ENCODE peak calls at places on chromosomes 7 and 10, in seven cellular contexts. O is mesenteric fat pad, P is RWPE1, U is endodermal cell, K is amygdala, N is hippocampal formation, V is lower lobe of right lung. A is an unnamed sample.

GRCh38 chr7:128738570-128739047 is 550 bp upstream of the CALU start:
- DNase-seq in V (no peak), N (peak; percentile 42), U (no peak), P (no peak), O (no peak), K (no peak), A (no peak)

GRCh38 chr10:131858583-131859340 is 42.0 kb upstream of the PPP2R2D start:
- DNase-seq in V (peak; percentile 41), U (peak; percentile 42), N (no peak), K (no peak), O (peak; percentile 81), P (no peak), A (no peak)

GRCh38 chr10:110834622-110835219 is 37.0 kb upstream of the PDCD4 start:
- DNase-seq in P (no peak), K (no peak), U (peak; percentile 75), N (no peak), O (no peak), V (no peak), A (no peak)

GRCh38 chr7:47806701-47807103 is 141.6 kb downstream of the PKD1L1 start:
- DNase-seq in V (peak; percentile 73), N (no peak), P (no peak), U (no peak), O (no peak), K (no peak), A (no peak)

GRCh38 chr7:12884033-12884432 is 196.6 kb downstream of the ARL4A start:
- DNase-seq in P (no peak), N (no peak), V (no peak), K (no peak), U (no peak), O (no peak), A (no peak)

GRCh38 chr10:69345890-69346474 is 67.7 kb downstream of the HK1 start:
- DNase-seq in O (no peak), V (no peak), N (no peak), U (peak; percentile 54), K (no peak), P (no peak), A (no peak)

GRCh38 chr7:156475179-156475578 is 165.4 kb upstream of the RNF32 start:
- DNase-seq in V (no peak), U (peak; percentile 17), O (no peak), K (no peak), P (no peak), N (no peak), A (no peak)

GRCh38 chr7:104156842-104157277 is 51.0 kb downstream of the ORC5 start:
- DNase-seq in O (no peak), U (no peak), P (no peak), N (peak; percentile 57), V (no peak), K (no peak), A (no peak)

GRCh38 chr10:78657622-78658165 is 411.1 kb upstream of the ZMIZ1 start:
- DNase-seq in N (peak; percentile 22), O (no peak), U (peak; percentile 95), K (peak; percentile 41), V (peak; percentile 77), P (peak; percentile 73), A (peak; percentile 19)

GRCh38 chr10:7318836-7319235 is 92.0 kb downstream of the SFMBT2 start:
- DNase-seq in N (no peak), U (no peak), O (no peak), P (no peak), V (no peak), K (peak; percentile 32), A (no peak)

GRCh38 chr10:132382231-132382922 is 14.6 kb upstream of the PWWP2B start:
- DNase-seq in V (no peak), O (no peak), N (no peak), U (no peak), P (no peak), K (no peak), A (no peak)

GRCh38 chr7:149879271-149879711 is 5.5 kb downstream of the ATP6V0E2 start:
- DNase-seq in O (no peak), V (no peak), U (peak; percentile 26), P (no peak), K (no peak), N (no peak), A (no peak)

GRCh38 chr7:77550586-77550985 is 13.5 kb downstream of the PTPN12 start:
- DNase-seq in P (no peak), K (no peak), U (no peak), N (no peak), O (no peak), V (no peak), A (no peak)

GRCh38 chr7:99030145-99030856 is 113.6 kb downstream of the SMURF1 start:
- DNase-seq in N (no peak), P (no peak), O (peak; percentile 41), K (no peak), V (no peak), U (no peak), A (peak; percentile 14)

GRCh38 chr10:43793714-43794113 is 145.0 kb upstream of the ZNF32 start:
- DNase-seq in N (no peak), U (no peak), V (no peak), P (no peak), K (no peak), O (no peak), A (no peak)

GRCh38 chr7:106807474-106807873 is 57.6 kb upstream of the PIK3CG start:
- DNase-seq in P (no peak), V (no peak), O (no peak), N (no peak), K (no peak), U (no peak), A (no peak)

GRCh38 chr7:5824297-5824610 is 42.8 kb upstream of the RNF216 start:
- DNase-seq in N (no peak), U (no peak), V (no peak), P (no peak), K (no peak), O (no peak), A (no peak)

GRCh38 chr10:13949844-13950542 is 363.2 kb downstream of the PRPF18 start:
- DNase-seq in K (no peak), V (no peak), N (no peak), U (no peak), P (no peak), O (no peak), A (no peak)

GRCh38 chr10:132283604-132284382 is 24.0 kb downstream of the STK32C start:
- DNase-seq in P (no peak), O (no peak), V (peak; percentile 39), K (peak; percentile 43), U (no peak), N (no peak), A (no peak)

GRCh38 chr7:131581241-131582157 is 25.1 kb upstream of the PODXL start:
- DNase-seq in V (peak; percentile 56), N (no peak), P (no peak), U (peak; percentile 64), K (peak; percentile 12), O (no peak), A (no peak)

GRCh38 chr7:151485006-151485732 is 34.5 kb downstream of the RHEB start:
- DNase-seq in O (no peak), V (no peak), N (peak; percentile 9), K (no peak), P (peak; percentile 41), U (no peak), A (no peak)

A was measured in dorsolateral prefrontal cortex.